ENCODE peak calls at places on chromosomes 7 and 10, in five cellular contexts. H is pancreas; Q is activated CD4-positive, alpha-beta memory T cell treated with anti-CD3 and anti-CD28 coated beads, Interleukin-2, amount 10 ng/mL, durations not matched to agents 7 days and 5 days; R is NAMALWA; L is stomach. M is an unnamed sample.

GRCh38 chr10:117075064-117075463 is 63.0 kb downstream of the VAX1 start:
- DNase-seq in Q (no peak), R (no peak), H (no peak), L (no peak), M (no peak)

GRCh38 chr7:112739436-112740180 is 50.6 kb downstream of the TMEM168 start:
- DNase-seq in Q (no peak), R (no peak), L (no peak), H (peak), M (no peak)

GRCh38 chr7:105838273-105839141 is 37.9 kb downstream of the ATXN7L1 start:
- DNase-seq in L (peak), H (no peak), Q (no peak), R (no peak), M (no peak)

GRCh38 chr7:154769527-154769926 is 233.4 kb downstream of the PAXIP1 start:
- DNase-seq in L (no peak), R (no peak), Q (no peak), H (no peak), M (no peak)

GRCh38 chr7:156064921-156065386 is 252.7 kb upstream of the SHH start:
- DNase-seq in R (no peak), H (no peak), Q (no peak), L (no peak), M (no peak)

GRCh38 chr10:119659951-119660350 is 8.8 kb downstream of the BAG3 start:
- DNase-seq in L (no peak), Q (no peak), R (no peak), H (no peak), M (no peak)

GRCh38 chr10:86077271-86077670 is 289.3 kb downstream of the GRID1 start:
- DNase-seq in Q (no peak), R (no peak), L (peak), H (no peak), M (no peak)

GRCh38 chr7:118858651-118859149 is 634.2 kb downstream of the ANKRD7 start:
- DNase-seq in H (peak), Q (no peak), R (no peak), L (no peak), M (no peak)

GRCh38 chr7:98196706-98197605 is 14.3 kb upstream of the BHLHA15 start:
- DNase-seq in R (no peak), H (no peak), L (no peak), Q (no peak), M (no peak)

GRCh38 chr10:84588971-84589370 is 260.6 kb downstream of the CCSER2 start:
- DNase-seq in R (no peak), Q (no peak), L (no peak), H (no peak), M (no peak)

GRCh38 chr10:11179231-11180105 is 161.8 kb downstream of the CELF2 start:
- DNase-seq in R (peak), L (no peak), Q (no peak), H (no peak), M (no peak)

M was measured in stimulated activated CD8-positive, alpha-beta memory T cell treated with anti-CD3 and anti-CD28 coated beads, Interleukin-7, amount 100 ng/mL, for 24 hours.